ENCODE peak calls at places on chromosomes 2 and 18, in seven cellular contexts. Q is adrenal gland, K is IMR-90, X is spleen, T is activated B cell treated with CpG ODN at 0.5 μM for 24 hours, W is left lung, O is endothelial cell of umbilical vein. N is an unnamed sample.

GRCh38 chr2:127092951-127093516 is 13.9 kb downstream of the BIN1 start:
- DNase-seq in K (no peak), X (peak), O (no peak), T (no peak), W (peak), Q (no peak), N (no peak)

GRCh38 chr2:234377761-234378341 is 119.0 kb downstream of the ARL4C start:
- DNase-seq in O (no peak), X (no peak), T (no peak), W (no peak), K (peak), Q (no peak), N (no peak)

GRCh38 chr2:150480241-150480640 is 7.2 kb downstream of the RND3 start:
- DNase-seq in T (no peak), K (peak), W (no peak), X (no peak), Q (no peak), O (peak), N (no peak)

GRCh38 chr18:46939337-46939963 is 22.0 kb downstream of the KATNAL2 start:
- DNase-seq in O (no peak), W (no peak), X (no peak), K (peak), T (no peak), Q (no peak), N (no peak)

GRCh38 chr2:23624378-23624777 is 239.4 kb downstream of the KLHL29 start:
- DNase-seq in Q (no peak), W (no peak), O (no peak), X (peak), K (no peak), T (no peak), N (peak)

GRCh38 chr2:18701981-18702380 is 112.6 kb upstream of the NT5C1B start:
- DNase-seq in O (no peak), Q (no peak), K (peak), X (no peak), T (no peak), W (no peak), N (no peak)

GRCh38 chr2:151085101-151085640 is 176.5 kb downstream of the RBM43 start:
- DNase-seq in K (peak), O (no peak), X (no peak), W (no peak), T (no peak), Q (no peak), N (no peak)

GRCh38 chr2:149093579-149093978 is 55.1 kb downstream of the LYPD6B start:
- DNase-seq in W (no peak), T (no peak), K (no peak), O (no peak), X (no peak), Q (no peak), N (no peak)

GRCh38 chr2:53520630-53520940 is 247.0 kb upstream of the CHAC2 start:
- DNase-seq in O (no peak), X (no peak), Q (no peak), K (no peak), W (no peak), T (no peak), N (no peak)

GRCh38 chr2:188292446-188293239 is 969 bp downstream of the GULP1 start:
- DNase-seq in W (peak), T (no peak), O (peak), K (peak), Q (peak), X (peak), N (no peak)

GRCh38 chr2:132488491-132488890 is 71.9 kb downstream of the GPR39 start:
- DNase-seq in O (no peak), W (no peak), K (no peak), X (no peak), Q (no peak), T (no peak), N (no peak)

GRCh38 chr2:25222475-25223121 is 54.2 kb upstream of the POMC start:
- DNase-seq in K (no peak), Q (no peak), X (no peak), O (no peak), T (no peak), W (no peak), N (no peak)

GRCh38 chr2:224110811-224111210 is 71.7 kb upstream of the SERPINE2 start:
- DNase-seq in T (no peak), O (no peak), W (no peak), K (no peak), Q (no peak), X (no peak), N (no peak)

GRCh38 chr2:48400553-48401179 is 129.3 kb upstream of the STON1 start:
- DNase-seq in O (no peak), X (no peak), Q (no peak), W (no peak), T (no peak), K (no peak), N (no peak)

GRCh38 chr2:9970386-9971044 is 19.0 kb downstream of the GRHL1 start:
- DNase-seq in Q (no peak), T (no peak), X (no peak), W (no peak), K (no peak), O (no peak), N (no peak)

GRCh38 chr2:890791-891190 is 59.9 kb upstream of the SNTG2 start:
- DNase-seq in T (no peak), K (no peak), O (no peak), W (no peak), X (no peak), Q (peak), N (no peak)

GRCh38 chr2:213834331-213834730 is 550.1 kb downstream of the SPAG16 start:
- DNase-seq in Q (no peak), W (no peak), O (peak), X (no peak), K (peak), T (no peak), N (no peak)

GRCh38 chr2:3589086-3589485 is 5.8 kb upstream of the COLEC11 start:
- DNase-seq in K (no peak), X (no peak), W (no peak), Q (no peak), T (no peak), O (no peak), N (no peak)

GRCh38 chr2:237431372-237431771 is 17.4 kb upstream of the COL6A3 start:
- DNase-seq in O (no peak), T (no peak), K (peak), Q (no peak), W (no peak), X (no peak), N (peak)

GRCh38 chr2:206084468-206084869 is 1.5 kb downstream of the INO80D start:
- DNase-seq in K (peak), Q (peak), W (no peak), T (peak), O (peak), X (peak), N (peak)

GRCh38 chr2:141959941-141960340 is 170.9 kb downstream of the LRP1B start:
- DNase-seq in Q (no peak), O (no peak), K (no peak), T (no peak), W (no peak), X (no peak), N (no peak)

GRCh38 chr18:56196495-56197225 is 441.7 kb downstream of the TXNL1 start:
- DNase-seq in X (no peak), T (no peak), K (peak), Q (no peak), W (no peak), O (peak), N (no peak)

GRCh38 chr2:113103958-113104627 is 23.3 kb upstream of the IL1RN start:
- DNase-seq in W (no peak), Q (no peak), X (no peak), T (no peak), O (no peak), K (no peak), N (peak)

GRCh38 chr18:48566588-48566987 is 27.8 kb downstream of the CTIF start:
- DNase-seq in T (no peak), O (no peak), X (no peak), W (no peak), K (no peak), Q (no peak), N (no peak)

GRCh38 chr18:46141199-46141598 is 37.0 kb downstream of the HAUS1 start:
- DNase-seq in W (no peak), K (no peak), T (no peak), X (no peak), Q (no peak), O (no peak), N (no peak)

GRCh38 chr2:162265666-162266467 is 22.6 kb upstream of the FAP start:
- DNase-seq in T (no peak), K (no peak), O (no peak), Q (no peak), X (no peak), W (no peak), N (no peak)

GRCh38 chr2:180000434-180000833 is 6.7 kb downstream of the CWC22 start:
- DNase-seq in W (no peak), X (no peak), T (no peak), K (peak), O (no peak), Q (no peak), N (no peak)

GRCh38 chr2:128319773-128320608 is 1.3 kb upstream of the HS6ST1 start:
- DNase-seq in O (no peak), K (no peak), X (peak), T (no peak), W (peak), Q (peak), N (no peak)

GRCh38 chr2:166612214-166612613 is 118.2 kb upstream of the SCN7A start:
- DNase-seq in Q (no peak), K (no peak), W (no peak), O (no peak), T (no peak), X (no peak), N (no peak)

GRCh38 chr2:166614027-166614426 is 120.0 kb upstream of the SCN7A start:
- DNase-seq in T (no peak), Q (no peak), O (no peak), K (no peak), W (no peak), X (no peak), N (no peak)

GRCh38 chr2:166610180-166610919 is 116.3 kb upstream of the SCN7A start:
- DNase-seq in K (no peak), T (no peak), O (peak), X (peak), W (peak), Q (no peak), N (peak)

GRCh38 chr2:166613226-166613625 is 119.2 kb upstream of the SCN7A start:
- DNase-seq in W (no peak), X (no peak), T (no peak), O (no peak), K (no peak), Q (no peak), N (no peak)

GRCh38 chr2:166609183-166609959 is 115.3 kb upstream of the SCN7A start:
- DNase-seq in K (no peak), W (no peak), T (no peak), X (no peak), O (no peak), Q (no peak), N (no peak)
- TF ChIP-seq CTCF in K (no peak), W (no peak), T (no peak), X (no peak), O (no peak), Q (no peak), N (no peak)

GRCh38 chr2:29719626-29720025 is 201.8 kb downstream of the ALK start:
- DNase-seq in Q (no peak), T (no peak), O (no peak), W (no peak), X (no peak), K (no peak), N (no peak)

GRCh38 chr2:29718326-29718725 is 203.1 kb downstream of the ALK start:
- DNase-seq in K (no peak), O (no peak), T (no peak), X (no peak), W (no peak), Q (no peak), N (no peak)

GRCh38 chr2:29715655-29716054 is 205.7 kb downstream of the ALK start:
- DNase-seq in K (no peak), Q (no peak), W (no peak), T (no peak), X (no peak), O (no peak), N (no peak)

GRCh38 chr2:29714333-29714732 is 207.1 kb downstream of the ALK start:
- DNase-seq in W (no peak), X (no peak), O (no peak), T (no peak), Q (no peak), K (no peak), N (no peak)
- TF ChIP-seq CTCF in W (no peak), X (no peak), O (no peak), T (no peak), Q (no peak), K (no peak), N (no peak)

DNA sequence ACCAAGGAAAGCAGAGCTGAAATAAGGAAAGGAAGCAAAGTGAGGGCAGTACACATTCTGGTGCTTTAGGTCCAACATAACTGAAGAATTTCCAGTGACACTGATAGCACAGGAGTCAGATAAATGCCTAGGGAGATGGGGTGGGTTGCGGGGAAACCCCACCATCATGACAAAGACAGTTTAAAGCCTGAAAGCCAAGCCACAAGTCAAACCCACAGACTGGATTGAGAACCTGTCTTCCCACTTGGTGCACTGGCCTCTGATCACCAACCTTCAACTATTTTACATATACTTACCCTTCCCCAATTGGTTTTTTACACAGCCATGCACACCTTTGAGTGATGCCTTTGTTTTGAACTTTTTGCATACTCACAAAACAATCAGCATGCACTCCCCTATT is 22.2 kb upstream of the PDK1 start:
- DNase-seq in T (no peak), W (no peak), Q (no peak), X (no peak), O (no peak), K (no peak), N (peak)
- TF ChIP-seq CTCF in T (no peak), W (no peak), Q (no peak), X (no peak), O (no peak), K (no peak), N (no peak)

DNA sequence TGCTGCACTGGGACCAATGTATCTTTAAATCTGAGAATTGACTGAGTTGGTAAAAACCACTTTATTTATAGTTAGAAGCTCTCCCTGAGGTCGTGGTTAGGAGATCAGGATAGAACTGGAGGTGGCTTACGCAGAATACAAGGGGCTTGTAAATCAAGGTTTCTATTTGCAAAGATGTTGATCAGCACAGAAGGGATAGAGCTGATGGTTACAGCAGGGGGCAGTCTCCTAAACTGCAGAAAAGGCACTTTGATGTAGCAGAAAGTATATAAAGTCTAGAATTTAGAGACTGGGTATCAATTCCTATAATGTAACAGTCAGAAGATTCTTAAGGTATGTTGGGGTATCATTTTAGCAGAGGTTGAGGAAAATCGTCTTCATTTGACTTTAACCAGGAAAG is 25.2 kb upstream of the ACVR1 start:
- DNase-seq in O (no peak), X (no peak), Q (no peak), K (no peak), T (no peak), W (no peak), N (peak)
- TF ChIP-seq CTCF in O (peak), X (no peak), Q (no peak), K (no peak), T (no peak), W (no peak), N (peak)

GRCh38 chr2:134912406-134912805 is 6.2 kb upstream of the CCNT2 start:
- DNase-seq in T (no peak), K (peak), X (no peak), O (no peak), W (no peak), Q (no peak), N (no peak)

GRCh38 chr2:134919360-134920210 is 963 bp downstream of the CCNT2 start:
- DNase-seq in K (peak), Q (peak), X (no peak), W (no peak), O (peak), T (no peak), N (peak)

GRCh38 chr2:134918518-134919359 is at the start of gene CCNT2:
- DNase-seq in Q (peak), X (peak), T (peak), W (peak), K (peak), O (peak), N (peak)

GRCh38 chr2:134917219-134917957 is 1.2 kb upstream of the CCNT2 start:
- DNase-seq in X (peak), O (no peak), Q (peak), W (peak), K (no peak), T (peak), N (peak)

DNA sequence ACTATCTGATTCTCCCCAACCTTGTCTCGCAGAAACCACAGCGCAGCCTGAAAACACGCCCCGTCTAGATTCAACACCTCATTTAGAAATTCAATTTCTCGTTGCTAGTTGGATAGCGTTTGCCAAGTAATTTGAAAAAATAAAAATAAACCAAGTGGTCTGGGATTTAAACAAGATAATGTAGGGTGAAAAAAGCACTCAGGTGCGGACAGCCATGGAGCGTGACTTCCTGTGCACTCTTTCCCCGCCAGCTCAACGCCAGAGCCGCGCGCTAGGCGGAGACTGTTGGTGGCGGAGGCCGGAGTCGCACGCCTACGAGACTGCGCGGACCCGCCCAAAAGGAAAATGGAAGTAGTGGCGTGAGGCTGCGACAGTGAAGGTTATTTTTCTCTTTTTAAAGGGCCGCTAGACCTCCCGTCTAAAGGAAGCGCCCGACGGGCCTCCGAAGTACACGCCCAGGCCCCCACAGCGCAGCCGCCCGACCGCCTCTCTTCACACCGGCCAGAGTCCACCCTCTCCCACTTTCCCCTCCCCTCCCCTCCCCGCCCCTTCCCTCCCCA is 584 bp upstream of the CCNT2 start:
- DNase-seq in T (peak), K (no peak), X (peak), W (peak), Q (no peak), O (peak), N (peak)
- TF ChIP-seq CTCF in T (no peak), K (peak), X (peak), W (peak), Q (peak), O (peak), N (peak)

DNA sequence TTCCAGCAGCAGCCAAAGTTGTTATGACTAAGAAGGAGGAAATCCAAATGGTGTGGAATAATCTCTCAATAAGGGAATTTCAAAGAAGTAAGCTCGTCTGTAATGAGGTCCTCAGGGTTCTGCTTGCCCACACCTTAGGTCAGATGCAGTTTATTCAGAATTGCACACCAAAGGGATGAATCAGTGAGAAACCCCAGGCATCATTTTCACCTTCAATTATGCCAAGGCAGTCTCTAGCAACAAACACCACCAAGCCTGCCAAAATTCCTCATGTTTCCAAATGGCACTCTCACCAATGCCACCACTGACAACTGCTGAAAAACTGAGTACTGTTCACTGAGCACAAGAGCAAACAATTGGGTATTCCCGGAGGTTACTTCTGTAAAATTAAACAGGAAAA is 43.6 kb downstream of the KCNG3 start:
- DNase-seq in Q (peak), W (no peak), K (no peak), T (no peak), O (no peak), X (no peak), N (no peak)
- TF ChIP-seq CTCF in Q (no peak), W (no peak), K (no peak), T (no peak), O (no peak), X (no peak), N (no peak)

DNA sequence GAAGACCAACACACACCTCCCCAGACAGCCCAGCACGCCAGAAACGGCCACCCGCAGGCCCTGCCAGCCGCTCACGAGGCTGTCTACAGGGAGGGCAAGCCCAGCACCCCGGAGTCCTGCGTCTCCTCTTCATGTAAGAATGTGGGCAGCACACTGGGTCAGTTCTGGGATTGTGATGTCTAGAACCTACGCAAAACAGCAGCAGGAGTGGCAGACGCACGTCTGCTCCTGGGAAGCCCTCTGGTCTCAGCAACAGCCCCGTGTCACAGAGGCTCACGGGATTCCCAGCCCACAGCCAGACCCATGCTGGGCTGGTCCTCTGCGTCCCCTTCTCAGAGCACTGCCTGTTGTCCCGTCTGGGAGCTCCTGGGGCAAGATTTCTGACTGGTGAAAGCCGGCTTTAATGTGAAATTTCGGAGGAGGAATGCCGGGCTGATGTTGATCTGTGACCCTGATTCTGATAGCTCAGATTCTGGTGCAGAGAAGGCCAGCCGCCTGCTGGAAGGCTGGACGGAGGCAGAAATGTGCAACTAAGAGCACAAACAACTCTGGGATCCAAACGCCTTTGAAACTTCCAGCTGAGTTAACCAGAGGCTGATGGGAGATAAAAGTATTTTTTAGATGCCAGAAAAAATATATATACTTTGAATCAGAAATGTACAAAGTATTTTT is 39.6 kb upstream of the B3GNT7 start:
- DNase-seq in W (no peak), K (no peak), X (no peak), T (no peak), O (peak), Q (no peak), N (no peak)
- TF ChIP-seq CTCF in W (no peak), K (no peak), X (no peak), T (no peak), O (no peak), Q (no peak), N (no peak)

GRCh38 chr2:65056215-65056989 is at the start of gene CEP68:
- DNase-seq in X (peak), W (peak), Q (peak), K (peak), T (peak), O (peak), N (peak)
- TF ChIP-seq CTCF in X (peak), W (no peak), Q (peak), K (no peak), T (no peak), O (no peak), N (no peak)